ENCODE peak calls at places on chromosomes 12 and 14, in eight cellular contexts. N, A, K, S, E, Z, B and F are unnamed samples.

GRCh38 chr12:52007158-52007921 is 594 bp downstream of the TAMALIN start:
- DNase-seq in N (no peak), A (no peak), K (peak), S (peak), E (peak), Z (no peak), B (no peak), F (no peak)

GRCh38 chr14:100910888-100911664 is 7.6 kb upstream of the RTL1 start:
- DNase-seq in N (peak), A (no peak), K (no peak), S (no peak), E (no peak), Z (no peak), B (no peak), F (no peak)

GRCh38 chr12:126926023-126926600 is 1340.9 kb upstream of the TMEM132C start:
- DNase-seq in N (peak), A (no peak), K (no peak), S (no peak), E (peak), Z (no peak), B (no peak), F (no peak)

GRCh38 chr14:77790566-77791224 is 9.2 kb upstream of the ADCK1 start:
- DNase-seq in N (peak), A (no peak), K (no peak), S (no peak), E (peak), Z (no peak), B (no peak), F (no peak)

GRCh38 chr14:69299286-69300035 is 39.5 kb downstream of the GALNT16 start:
- DNase-seq in N (no peak), A (no peak), K (no peak), S (no peak), E (no peak), Z (no peak), B (no peak), F (no peak)

GRCh38 chr12:128356547-128356946 is 89.6 kb downstream of the TMEM132C start:
- DNase-seq in N (no peak), A (no peak), K (no peak), S (no peak), E (no peak), Z (no peak), B (no peak), F (no peak)

GRCh38 chr14:87149583-87150354 is 843.2 kb downstream of the GALC start:
- DNase-seq in N (peak), A (peak), K (peak), S (no peak), E (no peak), Z (no peak), B (no peak), F (peak)

GRCh38 chr14:31927348-31927826 is 149.7 kb upstream of the ARHGAP5 start:
- DNase-seq in N (peak), A (peak), K (peak), S (no peak), E (no peak), Z (no peak), B (no peak), F (peak)

GRCh38 chr12:123748661-123749060 is 13.4 kb upstream of the DNAH10 start:
- DNase-seq in N (peak), A (peak), K (no peak), S (no peak), E (no peak), Z (no peak), B (no peak), F (no peak)

GRCh38 chr14:32507029-32507984 is 178.2 kb downstream of the AKAP6 start:
- DNase-seq in N (peak), A (peak), K (peak), S (no peak), E (no peak), Z (no peak), B (peak), F (peak)

GRCh38 chr12:27779416-27779815 is 617 bp upstream of the KLHL42 start:
- DNase-seq in N (peak), A (peak), K (peak), S (peak), E (peak), Z (no peak), B (peak), F (no peak)

GRCh38 chr12:94872007-94872653 is 131.4 kb downstream of the NDUFA12 start:
- DNase-seq in N (peak), A (no peak), K (no peak), S (no peak), E (no peak), Z (no peak), B (no peak), F (no peak)

GRCh38 chr14:76874734-76875133 is 48.5 kb downstream of the LRRC74A start:
- DNase-seq in N (no peak), A (no peak), K (no peak), S (no peak), E (no peak), Z (no peak), B (no peak), F (no peak)

GRCh38 chr14:104883681-104884361 is 18.8 kb downstream of the CEP170B start:
- DNase-seq in N (no peak), A (no peak), K (no peak), S (peak), E (no peak), Z (peak), B (no peak), F (no peak)

GRCh38 chr12:116427200-116427932 is 131.8 kb upstream of the MAP1LC3B2 start:
- DNase-seq in N (no peak), A (peak), K (peak), S (no peak), E (no peak), Z (no peak), B (no peak), F (no peak)

GRCh38 chr12:63318313-63318712 is 167.3 kb upstream of the AVPR1A start:
- DNase-seq in N (no peak), A (no peak), K (no peak), S (no peak), E (no peak), Z (no peak), B (no peak), F (no peak)

GRCh38 chr14:29755311-29756052 is 172.2 kb downstream of the PRKD1 start:
- DNase-seq in N (no peak), A (no peak), K (peak), S (no peak), E (no peak), Z (no peak), B (no peak), F (no peak)

GRCh38 chr14:29759521-29760340 is 167.9 kb downstream of the PRKD1 start:
- DNase-seq in N (no peak), A (no peak), K (no peak), S (no peak), E (no peak), Z (peak), B (no peak), F (no peak)

GRCh38 chr14:29757188-29757680 is 170.4 kb downstream of the PRKD1 start:
- DNase-seq in N (no peak), A (no peak), K (no peak), S (no peak), E (no peak), Z (no peak), B (no peak), F (no peak)

GRCh38 chr14:29754134-29754533 is 173.5 kb downstream of the PRKD1 start:
- DNase-seq in N (no peak), A (no peak), K (no peak), S (no peak), E (no peak), Z (no peak), B (no peak), F (no peak)

DNA sequence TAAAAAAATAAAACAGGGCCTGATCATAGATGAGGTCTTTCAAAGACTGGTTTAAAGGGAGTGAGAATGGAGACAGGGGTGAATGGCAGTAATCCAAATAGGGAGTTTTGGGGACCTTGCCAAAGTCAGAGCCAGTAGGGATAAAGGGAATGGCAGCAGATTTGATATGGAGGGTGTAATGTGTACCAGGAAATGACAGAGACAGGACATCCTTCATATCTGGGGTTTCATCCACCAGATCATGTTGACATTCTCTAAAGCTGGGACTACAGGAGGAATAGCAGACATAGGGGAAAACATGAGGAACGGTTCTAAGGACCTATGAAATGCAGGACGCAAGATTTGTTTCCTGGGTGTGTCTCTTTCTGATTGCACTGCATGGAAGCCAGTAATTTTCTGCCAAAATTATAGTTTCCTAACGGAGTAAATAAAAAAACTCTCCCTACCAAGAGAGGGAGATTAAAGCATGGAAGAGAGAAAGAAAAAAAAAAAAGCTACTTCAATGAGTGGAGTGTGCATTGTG is 169.9 kb downstream of the PRKD1 start:
- DNase-seq in N (no peak), A (no peak), K (no peak), S (no peak), E (no peak), Z (no peak), B (no peak), F (no peak)
- H3K4me3 ChIP-seq in N (no peak), A (no peak), K (no peak), S (no peak), E (no peak), Z (no peak), B (no peak), F (no peak)

GRCh38 chr12:10190558-10191388 is 11.9 kb downstream of the TMEM52B start:
- DNase-seq in N (peak), A (peak), K (peak), S (peak), E (peak), Z (no peak), B (peak), F (no peak)

GRCh38 chr12:10189653-10190052 is 10.8 kb downstream of the TMEM52B start:
- DNase-seq in N (no peak), A (no peak), K (peak), S (no peak), E (no peak), Z (no peak), B (no peak), F (no peak)

GRCh38 chr12:10194160-10194559 is 15.3 kb downstream of the TMEM52B start:
- DNase-seq in N (no peak), A (no peak), K (no peak), S (no peak), E (no peak), Z (no peak), B (no peak), F (no peak)

GRCh38 chr12:10196210-10196609 is 16.5 kb upstream of the GABARAPL1 start:
- DNase-seq in N (no peak), A (no peak), K (no peak), S (no peak), E (no peak), Z (peak), B (no peak), F (no peak)

DNA sequence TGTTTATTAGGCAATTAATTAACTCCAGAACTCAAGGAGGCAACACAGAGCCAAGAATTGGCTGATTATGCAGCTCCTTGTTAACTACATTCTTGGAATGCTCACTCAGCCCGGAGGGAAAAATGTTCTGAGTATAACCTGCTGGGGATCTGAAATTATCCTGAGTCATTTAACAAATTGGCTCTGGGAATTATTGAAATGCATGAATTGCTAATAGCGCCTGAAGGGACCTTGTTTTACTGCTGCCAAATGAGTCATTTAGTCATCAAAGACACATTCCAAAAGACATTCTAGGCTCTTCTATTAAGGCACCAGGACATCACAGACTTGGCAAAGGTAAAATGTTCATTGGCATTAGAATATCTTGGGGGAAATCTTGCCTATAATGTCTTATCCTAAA is 13.0 kb downstream of the TMEM52B start:
- DNase-seq in N (peak), A (peak), K (peak), S (no peak), E (no peak), Z (no peak), B (no peak), F (no peak)
- TF ChIP-seq CTCF in N (no peak), A (no peak), K (no peak), S (no peak), E (no peak), Z (no peak), B (no peak), F (no peak)

GRCh38 chr12:4830568-4830967 is 79.1 kb upstream of the KCNA1 start:
- DNase-seq in N (no peak), A (no peak), K (no peak), S (no peak), E (no peak), Z (no peak), B (no peak), F (no peak)
- H3K4me3 ChIP-seq in N (no peak), A (no peak), K (no peak), S (no peak), E (no peak), Z (no peak), B (no peak), F (no peak)

GRCh38 chr12:12611512-12612306 is at the start of gene CREBL2:
- DNase-seq in N (peak), A (peak), K (peak), S (peak), E (peak), Z (peak), B (peak), F (peak)

GRCh38 chr12:12609692-12610091 is 2.0 kb upstream of the CREBL2 start:
- DNase-seq in N (no peak), A (no peak), K (no peak), S (no peak), E (no peak), Z (no peak), B (no peak), F (no peak)

GRCh38 chr12:12610711-12611110 is 965 bp upstream of the CREBL2 start:
- DNase-seq in N (no peak), A (no peak), K (no peak), S (no peak), E (no peak), Z (no peak), B (no peak), F (no peak)

GRCh38 chr12:12606793-12607589 is 4.7 kb upstream of the CREBL2 start:
- DNase-seq in N (peak), A (peak), K (peak), S (no peak), E (no peak), Z (peak), B (no peak), F (no peak)

DNA sequence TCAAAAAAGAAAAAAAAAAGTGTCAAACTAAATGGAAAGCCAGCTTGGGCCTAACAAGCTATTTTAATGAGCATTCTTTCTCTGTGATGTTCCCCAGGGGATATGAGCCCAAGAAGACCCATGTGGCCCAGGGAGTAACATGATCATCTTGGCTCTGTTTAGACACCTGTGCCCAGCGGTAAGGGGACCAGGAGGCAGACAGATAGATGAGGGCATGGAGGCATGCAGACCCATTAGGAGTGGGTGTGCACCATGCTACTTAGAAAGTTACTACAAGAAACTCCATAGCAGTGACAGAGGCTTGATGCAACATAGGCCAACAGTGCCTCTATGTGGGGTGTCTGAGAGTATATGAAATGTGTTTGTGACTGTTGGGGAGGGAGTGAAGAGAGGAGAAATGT is 3.1 kb upstream of the CREBL2 start:
- DNase-seq in N (peak), A (peak), K (peak), S (no peak), E (no peak), Z (peak), B (no peak), F (no peak)
- TF ChIP-seq CTCF in N (no peak), A (no peak), K (no peak), S (no peak), E (no peak), Z (peak), B (no peak), F (no peak)

GRCh38 chr14:74257078-74257987 is 18.1 kb downstream of the VSX2 start:
- DNase-seq in N (no peak), A (no peak), K (peak), S (peak), E (peak), Z (peak), B (no peak), F (no peak)

GRCh38 chr14:74260525-74261233 is 21.4 kb downstream of the VSX2 start:
- DNase-seq in N (no peak), A (no peak), K (no peak), S (no peak), E (no peak), Z (no peak), B (no peak), F (no peak)

GRCh38 chr14:74259513-74259912 is 20.3 kb downstream of the VSX2 start:
- DNase-seq in N (no peak), A (no peak), K (no peak), S (no peak), E (no peak), Z (no peak), B (no peak), F (no peak)

GRCh38 chr14:74258705-74259035 is 19.4 kb downstream of the VSX2 start:
- DNase-seq in N (no peak), A (no peak), K (no peak), S (no peak), E (no peak), Z (no peak), B (no peak), F (no peak)

GRCh38 chr14:74257988-74258704 is 18.9 kb downstream of the VSX2 start:
- DNase-seq in N (no peak), A (no peak), K (no peak), S (no peak), E (no peak), Z (no peak), B (no peak), F (no peak)
- H3K4me3 ChIP-seq in N (peak), A (peak), K (peak), S (no peak), E (peak), Z (peak), B (peak), F (peak)

DNA sequence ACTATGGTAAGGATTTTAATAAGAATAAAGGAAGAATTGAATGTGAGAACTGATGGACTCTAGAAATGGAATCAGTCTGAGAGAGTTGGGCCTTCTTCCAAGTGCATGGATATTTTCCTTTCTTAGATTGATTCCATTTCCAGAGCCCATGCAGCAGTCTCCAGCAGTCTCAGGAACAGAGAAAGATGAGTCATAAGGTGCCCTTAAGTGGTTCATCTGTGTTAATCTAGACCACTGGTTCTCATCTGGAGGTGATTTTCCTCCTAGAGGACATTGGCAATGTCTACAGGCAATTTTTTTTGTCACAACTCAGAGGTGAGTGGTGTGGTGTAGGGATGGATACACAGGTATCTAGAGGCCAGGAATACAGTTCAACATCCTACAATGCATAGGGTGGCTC is 25.8 kb downstream of the TRIM9 start:
- DNase-seq in N (no peak), A (peak), K (no peak), S (no peak), E (no peak), Z (no peak), B (no peak), F (no peak)
- TF ChIP-seq CTCF in N (no peak), A (no peak), K (no peak), S (no peak), E (no peak), Z (no peak), B (no peak), F (no peak)

DNA sequence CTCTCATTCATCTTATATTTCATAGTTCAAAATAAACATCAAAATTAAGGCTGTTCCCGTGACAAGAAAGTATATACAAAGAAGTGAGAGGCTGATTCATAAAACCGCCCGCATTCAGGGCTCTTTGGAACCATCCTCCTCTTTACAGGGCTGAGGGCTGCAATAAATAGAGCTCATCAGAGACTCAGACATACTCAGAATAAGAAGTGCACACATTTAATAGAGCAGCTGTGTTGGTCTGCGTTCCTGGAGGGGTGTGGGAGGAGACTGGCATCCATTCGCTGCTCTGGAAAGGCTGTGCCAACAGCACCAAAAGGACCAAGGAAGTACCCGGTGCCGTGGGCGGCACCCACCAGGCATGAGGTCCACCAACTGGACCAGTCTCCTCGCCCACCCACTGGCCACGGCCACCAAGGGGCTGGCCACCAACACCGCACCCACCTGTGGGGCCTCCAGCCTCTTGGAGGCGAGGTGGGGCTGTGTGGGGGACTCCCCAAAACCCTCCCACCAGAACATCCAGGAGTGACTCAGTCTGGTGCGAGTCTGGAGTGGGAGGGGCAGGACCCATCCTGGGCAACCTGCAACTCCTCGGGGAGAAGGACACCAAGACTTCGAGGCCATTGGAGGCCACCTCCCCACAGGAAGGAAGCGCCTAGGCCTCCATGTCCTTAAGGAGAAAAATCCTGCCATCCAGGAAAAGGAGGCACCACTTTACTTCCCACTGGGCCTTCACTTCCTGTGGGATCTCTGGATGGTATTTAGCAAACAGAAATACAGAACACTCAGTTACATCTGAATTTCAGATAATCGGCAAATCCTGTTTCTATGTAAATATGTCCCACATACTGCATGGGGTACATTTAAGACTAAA is 32.7 kb downstream of the VCPKMT start:
- DNase-seq in N (peak), A (no peak), K (no peak), S (no peak), E (no peak), Z (peak), B (no peak), F (no peak)
- H3K4me3 ChIP-seq in N (no peak), A (no peak), K (no peak), S (no peak), E (no peak), Z (peak), B (no peak), F (no peak)